ENCODE peak calls at places on chromosomes 4 and X, in seven cellular contexts. One of them, this sample, is unnamed.
A peak's percentile ranks its signal among the peaks of the same experiment; 100 is the strongest.

GRCh38 chrX:145816607-145817298 is 876 bp upstream of the SLITRK2 start:
- DNase-seq in OCI-M1: no peak
- DNase-seq in activated gamma-delta T cell treated with Interleukin-2 at 50 U/mL for 16 hours: no peak
- DNase-seq in stimulated activated CD4-positive, alpha-beta T cell treated with anti-CD3 and anti-CD28 coated beads, Interleukin-4, amount 100 ng/mL, for 1 hour: no peak
- DNase-seq in H9: no peak
- DNase-seq in T follicular helper cell: no peak
- DNase-seq in aorta: no peak
- DNase-seq in this sample: no peak

GRCh38 chrX:40096395-40097091 is 1.2 kb downstream of the BCOR start:
- DNase-seq in H9: peak; percentile 61
- DNase-seq in aorta: peak; percentile 72
- DNase-seq in T follicular helper cell: peak; percentile 52
- DNase-seq in activated gamma-delta T cell treated with Interleukin-2 at 50 U/mL for 16 hours: peak; percentile 54
- DNase-seq in stimulated activated CD4-positive, alpha-beta T cell treated with anti-CD3 and anti-CD28 coated beads, Interleukin-4, amount 100 ng/mL, for 1 hour: peak; percentile 74
- DNase-seq in OCI-M1: peak; percentile 68
- DNase-seq in this sample: peak; percentile 44

GRCh38 chrX:105150557-105150956 is 69.9 kb downstream of the TEX13A start:
- DNase-seq in stimulated activated CD4-positive, alpha-beta T cell treated with anti-CD3 and anti-CD28 coated beads, Interleukin-4, amount 100 ng/mL, for 1 hour: no peak
- DNase-seq in OCI-M1: no peak
- DNase-seq in T follicular helper cell: no peak
- DNase-seq in activated gamma-delta T cell treated with Interleukin-2 at 50 U/mL for 16 hours: no peak
- DNase-seq in H9: no peak
- DNase-seq in aorta: no peak
- DNase-seq in this sample: no peak

GRCh38 chrX:123607806-123608205 is 125.0 kb downstream of the THOC2 start:
- DNase-seq in stimulated activated CD4-positive, alpha-beta T cell treated with anti-CD3 and anti-CD28 coated beads, Interleukin-4, amount 100 ng/mL, for 1 hour: no peak
- DNase-seq in OCI-M1: no peak
- DNase-seq in activated gamma-delta T cell treated with Interleukin-2 at 50 U/mL for 16 hours: no peak
- DNase-seq in aorta: no peak
- DNase-seq in H9: no peak
- DNase-seq in T follicular helper cell: no peak
- DNase-seq in this sample: no peak

GRCh38 chrX:30278365-30278764 is 30.8 kb downstream of the NR0B1 start:
- DNase-seq in activated gamma-delta T cell treated with Interleukin-2 at 50 U/mL for 16 hours: no peak
- DNase-seq in aorta: no peak
- DNase-seq in H9: no peak
- DNase-seq in stimulated activated CD4-positive, alpha-beta T cell treated with anti-CD3 and anti-CD28 coated beads, Interleukin-4, amount 100 ng/mL, for 1 hour: no peak
- DNase-seq in OCI-M1: no peak
- DNase-seq in T follicular helper cell: no peak
- DNase-seq in this sample: no peak

GRCh38 chrX:55907968-55908607 is 190.5 kb downstream of the RRAGB start:
- DNase-seq in activated gamma-delta T cell treated with Interleukin-2 at 50 U/mL for 16 hours: peak; percentile 20
- DNase-seq in stimulated activated CD4-positive, alpha-beta T cell treated with anti-CD3 and anti-CD28 coated beads, Interleukin-4, amount 100 ng/mL, for 1 hour: peak; percentile 42
- DNase-seq in OCI-M1: peak; percentile 89
- DNase-seq in T follicular helper cell: peak; percentile 15
- DNase-seq in H9: peak; percentile 83
- DNase-seq in aorta: peak; percentile 68
- DNase-seq in this sample: peak; percentile 60

GRCh38 chr4:70061980-70062379 is 11.7 kb downstream of the HTN1 start:
- DNase-seq in aorta: no peak
- DNase-seq in OCI-M1: peak; percentile 65
- DNase-seq in T follicular helper cell: no peak
- DNase-seq in activated gamma-delta T cell treated with Interleukin-2 at 50 U/mL for 16 hours: no peak
- DNase-seq in stimulated activated CD4-positive, alpha-beta T cell treated with anti-CD3 and anti-CD28 coated beads, Interleukin-4, amount 100 ng/mL, for 1 hour: no peak
- DNase-seq in H9: no peak
- DNase-seq in this sample: no peak

GRCh38 chr4:172232966-172233365 is 419.8 kb downstream of the GALNTL6 start:
- DNase-seq in OCI-M1: no peak
- DNase-seq in stimulated activated CD4-positive, alpha-beta T cell treated with anti-CD3 and anti-CD28 coated beads, Interleukin-4, amount 100 ng/mL, for 1 hour: no peak
- DNase-seq in T follicular helper cell: no peak
- DNase-seq in H9: peak; percentile 57
- DNase-seq in activated gamma-delta T cell treated with Interleukin-2 at 50 U/mL for 16 hours: no peak
- DNase-seq in aorta: no peak
- DNase-seq in this sample: peak; percentile 15

GRCh38 chrX:149151805-149152757 is 353.0 kb downstream of the IDS start:
- DNase-seq in H9: no peak
- DNase-seq in T follicular helper cell: no peak
- DNase-seq in stimulated activated CD4-positive, alpha-beta T cell treated with anti-CD3 and anti-CD28 coated beads, Interleukin-4, amount 100 ng/mL, for 1 hour: no peak
- DNase-seq in aorta: no peak
- DNase-seq in OCI-M1: no peak
- DNase-seq in activated gamma-delta T cell treated with Interleukin-2 at 50 U/mL for 16 hours: no peak
- DNase-seq in this sample: no peak

GRCh38 chr4:8191136-8191747 is 7.8 kb upstream of the SH3TC1 start:
- DNase-seq in stimulated activated CD4-positive, alpha-beta T cell treated with anti-CD3 and anti-CD28 coated beads, Interleukin-4, amount 100 ng/mL, for 1 hour: no peak
- DNase-seq in activated gamma-delta T cell treated with Interleukin-2 at 50 U/mL for 16 hours: no peak
- DNase-seq in aorta: peak; percentile 93
- DNase-seq in H9: no peak
- DNase-seq in OCI-M1: peak; percentile 28
- DNase-seq in T follicular helper cell: no peak
- DNase-seq in this sample: peak; percentile 6

GRCh38 chr4:187393546-187394344 is 601.8 kb upstream of the ZFP42 start:
- DNase-seq in aorta: no peak
- DNase-seq in OCI-M1: peak; percentile 76
- DNase-seq in activated gamma-delta T cell treated with Interleukin-2 at 50 U/mL for 16 hours: no peak
- DNase-seq in stimulated activated CD4-positive, alpha-beta T cell treated with anti-CD3 and anti-CD28 coated beads, Interleukin-4, amount 100 ng/mL, for 1 hour: no peak
- DNase-seq in H9: no peak
- DNase-seq in T follicular helper cell: no peak
- DNase-seq in this sample: no peak

GRCh38 chr4:107423677-107424405 is 296.2 kb downstream of the PAPSS1 start:
- DNase-seq in T follicular helper cell: no peak
- DNase-seq in OCI-M1: no peak
- DNase-seq in stimulated activated CD4-positive, alpha-beta T cell treated with anti-CD3 and anti-CD28 coated beads, Interleukin-4, amount 100 ng/mL, for 1 hour: no peak
- DNase-seq in aorta: no peak
- DNase-seq in activated gamma-delta T cell treated with Interleukin-2 at 50 U/mL for 16 hours: no peak
- DNase-seq in H9: no peak
- DNase-seq in this sample: no peak

GRCh38 chrX:39969826-39970569 is 127.8 kb downstream of the BCOR start:
- DNase-seq in activated gamma-delta T cell treated with Interleukin-2 at 50 U/mL for 16 hours: no peak
- DNase-seq in T follicular helper cell: no peak
- DNase-seq in aorta: no peak
- DNase-seq in H9: no peak
- DNase-seq in stimulated activated CD4-positive, alpha-beta T cell treated with anti-CD3 and anti-CD28 coated beads, Interleukin-4, amount 100 ng/mL, for 1 hour: no peak
- DNase-seq in OCI-M1: no peak
- DNase-seq in this sample: no peak

GRCh38 chr4:168486961-168487820 is 6.9 kb upstream of the DDX60L start:
- DNase-seq in aorta: no peak
- DNase-seq in stimulated activated CD4-positive, alpha-beta T cell treated with anti-CD3 and anti-CD28 coated beads, Interleukin-4, amount 100 ng/mL, for 1 hour: no peak
- DNase-seq in T follicular helper cell: no peak
- DNase-seq in activated gamma-delta T cell treated with Interleukin-2 at 50 U/mL for 16 hours: no peak
- DNase-seq in OCI-M1: peak; percentile 83
- DNase-seq in H9: no peak
- DNase-seq in this sample: no peak

GRCh38 chrX:63656871-63657580 is 128.0 kb downstream of the ARHGEF9 start:
- DNase-seq in OCI-M1: no peak
- DNase-seq in aorta: peak; percentile 54
- DNase-seq in T follicular helper cell: no peak
- DNase-seq in H9: no peak
- DNase-seq in stimulated activated CD4-positive, alpha-beta T cell treated with anti-CD3 and anti-CD28 coated beads, Interleukin-4, amount 100 ng/mL, for 1 hour: no peak
- DNase-seq in activated gamma-delta T cell treated with Interleukin-2 at 50 U/mL for 16 hours: no peak
- DNase-seq in this sample: no peak

GRCh38 chr4:25252230-25253071 is 18.6 kb downstream of the PI4K2B start:
- DNase-seq in stimulated activated CD4-positive, alpha-beta T cell treated with anti-CD3 and anti-CD28 coated beads, Interleukin-4, amount 100 ng/mL, for 1 hour: no peak
- DNase-seq in T follicular helper cell: no peak
- DNase-seq in aorta: no peak
- DNase-seq in H9: no peak
- DNase-seq in OCI-M1: no peak
- DNase-seq in activated gamma-delta T cell treated with Interleukin-2 at 50 U/mL for 16 hours: no peak
- DNase-seq in this sample: no peak

GRCh38 chr4:77190053-77190452 is 33.0 kb downstream of the CCNG2 start:
- DNase-seq in stimulated activated CD4-positive, alpha-beta T cell treated with anti-CD3 and anti-CD28 coated beads, Interleukin-4, amount 100 ng/mL, for 1 hour: no peak
- DNase-seq in T follicular helper cell: no peak
- DNase-seq in activated gamma-delta T cell treated with Interleukin-2 at 50 U/mL for 16 hours: no peak
- DNase-seq in OCI-M1: no peak
- DNase-seq in H9: no peak
- DNase-seq in aorta: no peak
- DNase-seq in this sample: no peak